ENCODE peak calls at places on chromosomes 2 and 18, in four cellular contexts. C, G, O and D are unnamed samples.

GRCh38 chr18:10201226-10201625 is 253.2 kb upstream of the APCDD1 start:
- DNase-seq in O (no peak), G (no peak), C (no peak), D (no peak)

GRCh38 chr2:219469186-219469724 is 29.4 kb upstream of the GMPPA start:
- DNase-seq in G (no peak), C (peak; percentile 21), O (no peak), D (peak; percentile 71)

GRCh38 chr2:108449410-108450200 is 599 bp downstream of the GCC2 start:
- DNase-seq in G (no peak), O (peak; percentile 56), C (peak; percentile 44), D (peak; percentile 22)

GRCh38 chr2:37837576-37838335 is 87.3 kb upstream of the RMDN2 start:
- DNase-seq in O (no peak), G (no peak), C (no peak), D (no peak)

GRCh38 chr2:3300224-3300623 is 77.4 kb downstream of the EIPR1 start:
- DNase-seq in G (no peak), C (no peak), O (no peak), D (no peak)

GRCh38 chr18:75088622-75089211 is 120.2 kb downstream of the PTGR3 start:
- DNase-seq in O (no peak), G (peak; percentile 41), C (no peak), D (no peak)

GRCh38 chr2:45585267-45585861 is 25.7 kb downstream of the SRBD1 start:
- DNase-seq in G (no peak), O (peak; percentile 74), C (peak; percentile 50), D (no peak)

GRCh38 chr18:62331581-62332436 is 6.7 kb downstream of the TNFRSF11A start:
- DNase-seq in O (peak; percentile 96), C (no peak), G (peak; percentile 30), D (no peak)

GRCh38 chr2:153403937-153404336 is 74.6 kb downstream of the RPRM start:
- DNase-seq in C (no peak), O (no peak), G (no peak), D (no peak)

GRCh38 chr18:58597649-58598048 is 31.2 kb downstream of the ALPK2 start:
- DNase-seq in G (no peak), C (no peak), O (no peak), D (no peak)

GRCh38 chr2:42908538-42909200 is 116.3 kb upstream of the HAAO start:
- DNase-seq in G (no peak), C (no peak), O (no peak), D (no peak)

GRCh38 chr18:10661333-10661732 is 135.5 kb downstream of the NAPG start:
- DNase-seq in C (no peak), O (no peak), G (no peak), D (no peak)

DNA sequence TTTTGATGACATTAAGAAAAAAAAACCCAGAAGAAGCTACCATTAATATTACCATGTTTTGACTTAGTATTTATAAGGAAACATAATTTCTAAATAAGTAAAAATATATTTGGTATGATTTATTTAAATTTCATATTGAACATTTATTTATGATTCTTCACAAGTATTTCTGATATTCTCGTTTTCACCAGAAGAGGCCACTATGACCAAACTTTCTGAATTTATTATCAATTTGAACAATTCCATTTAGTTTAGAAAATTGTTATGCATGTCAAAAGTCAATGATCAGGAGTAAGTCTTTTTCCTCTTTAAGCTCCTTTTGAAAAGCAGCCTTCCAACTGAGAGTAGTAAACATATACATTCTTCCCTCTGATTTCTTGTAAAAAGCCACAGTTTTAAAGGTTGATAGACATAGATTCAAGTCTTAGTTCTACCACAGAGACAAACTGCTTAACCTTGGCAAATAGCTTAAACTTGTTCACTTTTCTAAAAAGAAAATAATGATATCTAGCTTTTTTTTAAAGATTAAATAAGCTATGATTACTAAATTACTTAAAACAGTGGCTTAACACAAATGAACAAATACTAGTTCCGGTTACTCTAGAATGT is 329.9 kb downstream of the TRIB2 start:
- DNase-seq in C (peak; percentile 4), O (peak; percentile 44), G (no peak), D (no peak)
- TF ChIP-seq CTCF in C (no peak), O (no peak), G (peak; percentile 16), D (no peak)

GRCh38 chr2:48530033-48530804 is at the start of gene STON1:
- DNase-seq in G (peak; percentile 65), C (no peak), O (peak; percentile 38), D (peak; percentile 83)
- TF ChIP-seq JUN in G (no peak), C (no peak), O (no peak), D (no peak)

GRCh38 chr2:26274058-26274613 is 29.4 kb downstream of the HADHB start:
- DNase-seq in O (peak; percentile 97), C (peak; percentile 78), G (no peak), D (no peak)
- H3K9ac ChIP-seq in O (no peak overlapping the region), C (no peak overlapping the region), G (no peak overlapping the region), D (no peak overlapping the region)

GRCh38 chr2:1049691-1050090 is 99.0 kb downstream of the SNTG2 start:
- DNase-seq in G (no peak), O (no peak), C (no peak), D (no peak)

GRCh38 chr2:1053781-1054180 is 103.1 kb downstream of the SNTG2 start:
- DNase-seq in O (no peak), G (no peak), C (no peak), D (no peak)

GRCh38 chr2:1051585-1051984 is 100.9 kb downstream of the SNTG2 start:
- DNase-seq in O (no peak), G (no peak), C (no peak), D (no peak)

GRCh38 chr2:1052671-1053270 is 102.1 kb downstream of the SNTG2 start:
- DNase-seq in C (no peak), O (no peak), G (no peak), D (no peak)

GRCh38 chr2:1051075-1051474 is 100.4 kb downstream of the SNTG2 start:
- DNase-seq in C (peak; percentile 10), G (no peak), O (no peak), D (no peak)
- TF ChIP-seq CTCF in C (no peak), G (peak; percentile 40), O (no peak), D (no peak)

DNA sequence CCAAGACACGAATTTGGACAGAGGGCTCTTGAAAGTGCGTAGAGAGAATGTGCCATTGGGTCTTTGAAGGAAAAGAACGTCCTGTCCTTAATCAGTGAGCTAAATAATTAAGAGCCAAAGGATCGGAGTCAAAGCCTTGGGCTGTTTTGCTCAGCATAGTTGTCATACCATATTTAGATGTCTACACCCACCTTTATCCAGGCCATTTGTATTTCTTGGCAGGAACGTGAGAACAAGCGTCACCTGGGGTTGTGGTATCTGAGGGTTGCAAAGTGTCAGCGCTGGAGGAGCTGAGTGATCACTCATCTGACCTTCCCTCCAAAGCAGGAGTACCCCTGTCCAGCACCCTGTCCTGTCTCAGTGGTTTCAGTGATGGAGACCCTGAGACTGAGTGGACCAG is 4.5 kb downstream of the LPIN1 start:
- DNase-seq in O (no peak), C (no peak), G (no peak), D (peak; percentile 23)
- TF ChIP-seq JUN in O (no peak), C (no peak), G (no peak), D (no peak)

DNA sequence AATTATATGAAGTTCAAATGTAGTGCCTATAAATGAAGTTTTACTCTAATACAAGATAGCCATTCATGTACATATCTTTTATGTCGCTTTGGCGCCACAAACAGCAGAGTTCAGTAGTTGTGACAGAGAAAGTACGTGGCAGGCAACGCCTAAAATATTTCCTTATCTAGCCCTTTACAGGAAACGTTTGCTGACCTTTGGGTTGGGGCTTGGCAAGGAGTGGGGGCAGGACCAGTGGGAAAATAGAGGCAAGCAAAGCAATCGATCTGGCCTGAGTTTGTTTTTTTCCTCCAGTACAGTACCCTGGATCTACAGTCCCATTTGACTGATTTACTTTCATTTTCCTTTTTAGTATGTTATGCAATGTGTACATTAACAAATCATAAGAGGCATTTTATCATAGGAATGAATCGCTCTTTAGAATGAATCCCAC is 13.1 kb downstream of the CCDC68 start:
- DNase-seq in C (peak; percentile 93), G (no peak), O (peak; percentile 76), D (peak; percentile 17)
- H3K9ac ChIP-seq in C (peak overlapping the region; percentile 59), G (no peak overlapping the region), O (peak overlapping the region; percentile 42), D (no peak overlapping the region)

DNA sequence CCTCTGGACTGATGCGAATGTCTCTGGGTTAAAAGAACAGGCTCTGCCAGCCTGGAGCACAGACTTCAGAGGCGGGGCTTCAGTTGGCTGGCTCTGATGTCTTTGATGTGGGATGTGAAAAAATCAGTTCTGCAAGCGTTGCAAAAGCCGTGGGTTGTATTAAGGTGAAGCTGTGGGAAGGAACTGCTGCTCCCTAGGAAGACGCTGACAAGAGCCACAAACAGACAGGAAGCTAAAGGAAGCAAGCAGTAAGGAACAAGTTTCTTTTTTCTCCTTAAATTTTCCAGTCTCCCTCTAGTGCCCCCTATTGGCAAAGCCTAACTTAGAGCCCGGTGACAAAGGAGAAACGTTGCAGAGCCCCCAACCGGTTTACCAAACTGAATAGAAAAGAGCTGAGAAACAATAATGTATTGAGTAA is 239.0 kb downstream of the CCDC178 start:
- DNase-seq in O (peak; percentile 75), C (peak; percentile 22), G (peak; percentile 74), D (peak; percentile 9)
- TF ChIP-seq CTCF in O (peak; percentile 77), C (peak; percentile 37), G (peak; percentile 70), D (no peak)

GRCh38 chr2:73008261-73009159 is 63.0 kb downstream of the SFXN5 start:
- DNase-seq in O (no peak), G (peak; percentile 38), C (no peak), D (no peak)
- TF ChIP-seq JUN in O (no peak), G (no peak), C (no peak), D (no peak)